ENCODE peak calls at places on chromosomes 2 and 18, in ten cellular contexts. C is lower leg skin, F is body of pancreas, T is K562, H is esophagus squamous epithelium, M is A549, U is GM12891, X is HCT116, A is transverse colon, W is HepG2. O is an unnamed sample.

GRCh38 chr2:71575966-71576365 is 122.6 kb downstream of the DYSF start:
- DNase-seq in C (no peak), F (no peak), T (no peak), H (no peak), M (no peak), U (no peak), X (no peak), A (no peak), W (no peak), O (no peak)

GRCh38 chr18:51196116-51196810 is 1.2 kb downstream of the MEX3C start:
- DNase-seq in C (peak; percentile 94), F (peak; percentile 49), T (peak; percentile 5), H (peak; percentile 16), M (peak; percentile 7), U (no peak), X (no peak), A (peak; percentile 53), W (no peak), O (no peak)

GRCh38 chr18:66749030-66749429 is 145.1 kb upstream of the CDH19 start:
- DNase-seq in C (no peak), F (no peak), T (no peak), H (no peak), M (no peak), U (no peak), X (no peak), A (no peak), W (peak; percentile 1), O (no peak)

GRCh38 chr2:142347751-142348150 is 216.9 kb upstream of the LRP1B start:
- DNase-seq in C (no peak), F (no peak), T (no peak), H (no peak), M (no peak), U (no peak), X (no peak), A (no peak), W (no peak), O (no peak)

GRCh38 chr2:138779451-138780440 is at the start of gene NXPH2:
- DNase-seq in C (no peak), F (no peak), T (no peak), H (no peak), M (no peak), U (no peak), X (no peak), A (no peak), W (no peak), O (no peak)

GRCh38 chr2:164044637-164045036 is 308.8 kb upstream of the FIGN start:
- DNase-seq in C (no peak), F (no peak), T (no peak), H (no peak), M (no peak), U (no peak), X (no peak), A (no peak), W (no peak), O (no peak)

GRCh38 chr2:103773884-103774283 is 1012.1 kb downstream of the TMEM182 start:
- DNase-seq in C (no peak), F (no peak), T (no peak), H (no peak), M (no peak), U (no peak), X (no peak), A (no peak), W (peak; percentile 43), O (no peak)

GRCh38 chr2:222430071-222430470 is 5.7 kb downstream of the SGPP2 start:
- DNase-seq in C (no peak), F (no peak), T (no peak), H (no peak), M (no peak), U (no peak), X (no peak), A (no peak), W (no peak), O (no peak)

DNA sequence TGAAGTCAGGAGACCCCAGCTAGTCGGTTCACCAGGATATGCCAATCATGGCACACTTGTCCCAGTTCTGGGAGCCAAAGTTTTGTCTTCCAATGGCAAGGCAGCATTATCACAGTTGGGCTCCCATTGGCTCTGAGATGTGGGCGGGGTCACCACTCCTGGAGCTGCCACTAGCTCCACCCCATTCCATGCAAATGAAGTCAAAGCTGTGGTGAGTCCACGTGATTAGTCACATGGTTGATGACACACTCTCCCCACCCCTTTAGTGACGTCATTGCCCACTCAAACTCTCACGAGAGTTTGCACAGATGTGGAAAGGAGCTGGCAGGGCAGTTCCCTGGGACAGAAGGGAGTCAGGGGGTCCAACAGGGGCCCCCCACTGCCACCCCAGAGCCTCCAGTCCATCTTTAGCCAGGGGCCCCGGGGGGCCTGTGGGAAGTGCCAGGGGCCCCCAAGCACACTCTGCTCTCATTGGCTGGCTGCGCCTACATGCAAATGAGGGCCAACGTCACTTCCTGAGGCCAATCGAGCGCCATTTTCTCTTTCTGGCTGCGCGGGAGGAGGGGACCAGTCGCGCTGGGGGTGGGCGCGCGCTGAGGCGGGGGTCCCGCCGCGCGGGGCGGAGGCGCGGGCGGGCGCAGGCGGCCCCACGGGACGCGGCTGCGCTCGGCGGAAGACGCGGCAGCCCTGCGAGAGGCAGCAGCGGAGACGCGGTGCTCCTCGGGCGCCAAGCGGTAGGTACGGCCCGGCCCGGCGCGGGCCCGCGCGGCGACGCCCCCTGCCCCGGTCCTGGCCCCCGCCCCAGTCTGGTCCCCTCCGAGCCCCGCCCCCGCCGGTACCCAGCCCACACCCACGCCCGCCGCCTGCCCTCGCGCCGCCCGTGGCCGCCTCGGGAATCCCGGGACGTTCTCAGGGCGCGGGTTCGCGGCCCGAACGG is at the start of gene ADNP2:
- DNase-seq in C (peak; percentile 96), F (peak; percentile 85), T (peak; percentile 92), H (peak; percentile 54), M (peak; percentile 77), U (peak; percentile 68), X (peak; percentile 97), A (peak; percentile 83), W (peak; percentile 96), O (peak; percentile 53)
- TF ChIP-seq POLR2A in C (no peak), F (peak; percentile 34), T (peak; percentile 61), H (peak; percentile 66), M (peak; percentile 31), U (peak; percentile 56), X (peak; percentile 60), A (no peak), W (peak; percentile 57), O (peak; percentile 31)

GRCh38 chr2:216159646-216160045 is 50.5 kb downstream of the XRCC5 start:
- DNase-seq in C (no peak), F (no peak), T (no peak), H (no peak), M (no peak), U (no peak), X (no peak), A (no peak), W (no peak), O (no peak)

GRCh38 chr2:216156822-216157221 is 47.7 kb downstream of the XRCC5 start:
- DNase-seq in C (no peak), F (no peak), T (no peak), H (no peak), M (no peak), U (no peak), X (no peak), A (no peak), W (no peak), O (no peak)

GRCh38 chr2:216151313-216152030 is 42.3 kb downstream of the XRCC5 start:
- DNase-seq in C (no peak), F (no peak), T (no peak), H (no peak), M (no peak), U (no peak), X (no peak), A (no peak), W (no peak), O (no peak)

GRCh38 chr2:216159161-216159560 is 50.0 kb downstream of the XRCC5 start:
- DNase-seq in C (no peak), F (no peak), T (no peak), H (no peak), M (no peak), U (no peak), X (no peak), A (no peak), W (no peak), O (no peak)

DNA sequence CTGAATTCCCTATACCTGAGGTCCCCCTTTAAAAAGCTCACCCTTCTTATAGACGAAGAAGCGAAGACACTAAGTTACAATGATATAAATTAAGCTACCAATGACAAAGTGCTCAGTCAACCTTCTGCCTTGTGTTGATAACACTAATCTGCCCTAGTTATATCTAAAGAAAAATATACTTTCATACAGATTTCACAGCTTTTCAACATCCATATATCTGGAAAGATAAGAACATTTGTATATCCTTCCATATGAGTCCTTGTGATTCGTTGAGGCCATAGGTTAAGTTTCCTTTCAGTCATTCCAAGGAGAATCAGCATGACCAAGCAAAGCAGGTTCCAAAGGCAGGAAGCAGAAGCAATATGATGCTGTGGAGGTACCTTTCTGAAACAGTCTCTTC is 46.8 kb downstream of the XRCC5 start:
- DNase-seq in C (no peak), F (no peak), T (no peak), H (no peak), M (no peak), U (no peak), X (no peak), A (no peak), W (no peak), O (no peak)
- TF ChIP-seq POLR2A in C (no peak), F (no peak), T (no peak), H (no peak), M (no peak), U (no peak), X (no peak), A (no peak), W (no peak), O (no peak)

DNA sequence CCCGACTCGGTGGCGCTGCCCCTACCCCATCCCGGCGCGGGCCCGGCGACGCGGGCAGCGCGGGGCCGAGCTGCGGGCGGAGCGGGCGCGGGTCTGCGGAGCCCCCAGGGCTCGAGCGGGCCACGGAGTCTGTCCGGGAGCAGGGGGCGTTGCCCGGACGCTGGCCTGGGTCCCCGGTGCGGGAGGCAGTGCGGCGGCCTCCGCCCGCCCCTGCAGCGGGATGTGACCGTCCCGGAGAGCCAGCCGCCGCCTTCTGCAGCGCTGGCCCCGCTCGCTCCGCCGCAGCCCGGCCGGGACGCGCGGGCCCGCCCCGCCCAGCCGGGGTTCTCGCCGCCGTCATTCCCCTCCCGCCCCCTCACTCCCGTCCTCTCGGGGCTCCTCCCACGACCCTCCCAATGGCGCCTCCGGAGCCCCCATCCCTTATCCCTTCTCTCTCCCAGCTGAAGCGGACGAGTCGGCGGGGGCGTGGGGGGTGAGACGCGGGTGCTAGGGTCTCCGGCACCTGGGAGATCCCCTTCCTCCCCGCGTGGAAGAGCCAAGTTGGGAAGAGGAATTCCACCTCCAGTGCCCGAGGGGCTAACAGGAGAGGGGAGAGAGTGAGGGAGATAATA is at the start of gene FNDC4:
- DNase-seq in C (peak; percentile 83), F (peak; percentile 25), T (peak; percentile 53), H (no peak), M (peak; percentile 41), U (no peak), X (no peak), A (peak; percentile 15), W (no peak), O (no peak)
- TF ChIP-seq POLR2A in C (no peak), F (no peak), T (no peak), H (no peak), M (peak; percentile 30), U (no peak), X (no peak), A (no peak), W (peak; percentile 68), O (peak; percentile 40)

DNA sequence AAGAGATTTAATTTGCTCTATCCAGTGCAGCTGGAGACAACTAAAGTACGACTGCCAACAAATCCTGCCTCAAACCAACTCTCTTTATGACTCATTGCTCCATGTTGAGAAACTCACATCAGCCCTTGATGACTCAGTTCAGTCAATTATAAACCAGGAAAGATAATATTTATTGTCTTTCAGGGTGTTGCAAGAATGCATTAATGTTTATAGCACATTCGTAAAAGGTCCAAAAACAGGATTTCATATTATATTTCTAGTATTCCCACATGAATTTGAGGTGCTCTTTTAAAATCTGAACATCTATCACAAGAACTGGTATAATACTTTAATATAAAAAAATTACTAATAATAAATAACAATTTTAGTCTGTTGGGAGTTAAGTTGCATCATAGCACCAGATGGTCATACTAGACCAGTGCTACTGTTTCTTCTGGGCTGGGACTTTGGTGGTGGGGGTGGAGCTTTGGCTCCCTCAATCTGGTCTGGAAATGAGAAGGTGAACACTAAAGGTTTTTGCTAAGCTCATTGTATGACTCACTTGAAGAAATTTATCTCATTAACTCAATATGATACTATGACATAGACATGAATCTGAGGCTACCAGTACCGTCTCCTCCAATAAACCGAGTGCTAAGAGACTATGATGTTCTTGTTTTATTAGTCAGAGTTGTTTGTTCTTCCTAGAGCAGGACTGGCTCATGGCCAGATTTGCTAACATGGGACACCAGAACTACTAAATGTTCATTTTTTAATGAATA is 26.6 kb upstream of the MAP3K20 start:
- DNase-seq in C (peak; percentile 92), F (peak; percentile 67), T (no peak), H (no peak), M (peak; percentile 71), U (no peak), X (peak; percentile 97), A (peak; percentile 59), W (peak; percentile 92), O (peak; percentile 53)
- TF ChIP-seq POLR2A in C (no peak), F (no peak), T (no peak), H (no peak), M (no peak), U (no peak), X (no peak), A (no peak), W (no peak), O (no peak)